ENCODE peak calls at places on chromosomes 12 and 14, in six cellular contexts. I is heart right ventricle, C is cardiac muscle cell, V is left lung, J is ascending aorta, F is HCT116. K is an unnamed sample.

GRCh38 chr12:46555379-46555778 is 182.8 kb upstream of the SLC38A2 start:
- DNase-seq in C (peak), F (no peak), J (no peak), I (no peak), V (no peak), K (no peak)

GRCh38 chr12:72035625-72036024 is 97.0 kb downstream of the TPH2 start:
- DNase-seq in F (no peak), I (no peak), V (no peak), C (no peak), J (no peak), K (no peak)

GRCh38 chr14:74658535-74659130 is 46.6 kb upstream of the LTBP2 start:
- DNase-seq in C (peak), F (no peak), V (no peak), J (no peak), I (no peak), K (no peak)

GRCh38 chr12:48824112-48824511 is 5.8 kb downstream of the CACNB3 start:
- DNase-seq in C (no peak), J (no peak), I (no peak), V (peak), F (no peak), K (no peak)

GRCh38 chr12:52632656-52633055 is 14.3 kb upstream of the KRT73 start:
- DNase-seq in I (no peak), F (no peak), J (no peak), V (no peak), C (no peak), K (no peak)

GRCh38 chr14:64569108-64570045 is 19.6 kb downstream of the PPP1R36 start:
- DNase-seq in I (peak), C (peak), V (no peak), J (peak), F (peak), K (no peak)

GRCh38 chr12:90938451-90938850 is 16.5 kb downstream of the CCER1 start:
- DNase-seq in I (no peak), F (no peak), J (no peak), C (peak), V (no peak), K (no peak)

GRCh38 chr12:42474391-42474790 is 115.2 kb downstream of the PRICKLE1 start:
- DNase-seq in I (no peak), F (peak), J (no peak), C (peak), V (no peak), K (no peak)

GRCh38 chr12:115599251-115599811 is 678.2 kb downstream of the MED13L start:
- DNase-seq in F (no peak), V (no peak), I (peak), C (peak), J (no peak), K (no peak)

GRCh38 chr12:103877934-103878510 is 37.0 kb upstream of the NT5DC3 start:
- DNase-seq in J (no peak), V (no peak), C (peak), I (peak), F (peak), K (peak)

GRCh38 chr12:47438175-47438574 is 267.7 kb downstream of the RPAP3 start:
- DNase-seq in F (no peak), C (no peak), V (no peak), J (no peak), I (no peak), K (no peak)

GRCh38 chr12:32369202-32369601 is 30.2 kb upstream of the FGD4 start:
- DNase-seq in F (no peak), J (no peak), C (no peak), I (no peak), V (no peak), K (no peak)

GRCh38 chr12:6941267-6941666 is 2.3 kb upstream of the RNU7-1 start:
- DNase-seq in F (no peak), V (peak), I (no peak), C (no peak), J (no peak), K (no peak)

GRCh38 chr14:88592016-88592415 is 29.2 kb downstream of the ZC3H14 start:
- DNase-seq in I (no peak), J (no peak), F (no peak), C (no peak), V (no peak), K (no peak)

GRCh38 chr14:94612580-94613554 is 676 bp downstream of the SERPINA3 start:
- DNase-seq in F (no peak), I (no peak), J (no peak), C (peak), V (no peak), K (no peak)

GRCh38 chr14:78848234-78848820 is 678.2 kb downstream of the NRXN3 start:
- DNase-seq in J (no peak), F (peak), V (no peak), I (no peak), C (peak), K (peak)

GRCh38 chr12:92369643-92370042 is 224.0 kb upstream of the BTG1 start:
- DNase-seq in J (no peak), C (no peak), I (no peak), V (no peak), F (no peak), K (no peak)

GRCh38 chr12:77058740-77059139 is 6.6 kb downstream of the E2F7 start:
- DNase-seq in V (no peak), C (no peak), J (no peak), I (no peak), F (no peak), K (no peak)

GRCh38 chr12:18496156-18496555 is 234.8 kb downstream of the PIK3C2G start:
- DNase-seq in I (no peak), V (no peak), C (peak), J (no peak), F (no peak), K (no peak)

GRCh38 chr14:51653096-51653814 is 1.5 kb downstream of the FRMD6 start:
- DNase-seq in F (no peak), C (peak), I (peak), V (no peak), J (no peak), K (peak)

GRCh38 chr14:69398818-69399210 is 322 bp downstream of the SLC39A9 start:
- DNase-seq in J (no peak), I (no peak), V (no peak), C (no peak), F (no peak), K (no peak)

GRCh38 chr12:110563702-110564470 is 19.2 kb downstream of the PPTC7 start:
- DNase-seq in F (no peak), I (no peak), C (peak), V (no peak), J (no peak), K (no peak)

GRCh38 chr14:95272057-95272456 is 47.7 kb downstream of the CLMN start:
- DNase-seq in I (no peak), V (no peak), J (no peak), F (no peak), C (no peak), K (no peak)

GRCh38 chr12:101698782-101699347 is 1.4 kb downstream of the CHPT1 start:
- DNase-seq in F (no peak), J (no peak), I (no peak), V (no peak), C (peak), K (no peak)

GRCh38 chr12:120101617-120102016 is 14.9 kb downstream of the RAB35 start:
- DNase-seq in I (no peak), V (no peak), C (no peak), J (no peak), F (no peak), K (no peak)

GRCh38 chr12:26198742-26199141 is 3.4 kb downstream of the SSPN start:
- DNase-seq in I (peak), V (no peak), C (peak), J (peak), F (no peak), K (no peak)

GRCh38 chr12:95605087-95605486 is 53.8 kb upstream of the USP44 start:
- DNase-seq in V (no peak), F (no peak), J (no peak), I (no peak), C (no peak), K (no peak)

GRCh38 chr12:84070311-84070710 is 842.3 kb downstream of the SLC6A15 start:
- DNase-seq in C (peak), J (peak), V (no peak), I (no peak), F (no peak), K (no peak)

GRCh38 chr12:84807249-84807648 is 105.3 kb downstream of the SLC6A15 start:
- DNase-seq in J (no peak), I (no peak), V (no peak), F (no peak), C (no peak), K (no peak)

DNA sequence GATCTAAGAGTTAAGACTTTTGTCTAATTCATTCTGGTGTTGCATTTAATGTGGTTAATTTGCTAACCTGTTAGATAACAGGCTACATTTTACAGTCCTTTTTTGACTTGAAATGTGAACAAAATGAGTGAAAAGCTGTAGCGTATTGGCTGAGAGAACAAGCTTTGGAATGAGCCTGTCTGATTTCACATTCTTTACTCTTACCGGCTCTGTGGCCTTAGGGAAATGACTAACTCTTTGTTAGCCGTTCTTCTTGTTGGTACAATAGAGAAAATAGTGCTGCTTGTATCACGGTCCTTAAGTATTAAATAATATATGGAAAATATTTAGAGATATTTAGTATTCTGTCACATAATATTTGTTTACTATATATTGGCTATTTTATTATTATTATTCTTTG is 1.9 kb downstream of the MNAT1 start:
- DNase-seq in J (no peak), V (no peak), I (no peak), C (peak), F (no peak), K (no peak)
- H3K4me3 ChIP-seq in J (no peak), V (no peak), I (no peak), C (peak), F (no peak), K (no peak)

DNA sequence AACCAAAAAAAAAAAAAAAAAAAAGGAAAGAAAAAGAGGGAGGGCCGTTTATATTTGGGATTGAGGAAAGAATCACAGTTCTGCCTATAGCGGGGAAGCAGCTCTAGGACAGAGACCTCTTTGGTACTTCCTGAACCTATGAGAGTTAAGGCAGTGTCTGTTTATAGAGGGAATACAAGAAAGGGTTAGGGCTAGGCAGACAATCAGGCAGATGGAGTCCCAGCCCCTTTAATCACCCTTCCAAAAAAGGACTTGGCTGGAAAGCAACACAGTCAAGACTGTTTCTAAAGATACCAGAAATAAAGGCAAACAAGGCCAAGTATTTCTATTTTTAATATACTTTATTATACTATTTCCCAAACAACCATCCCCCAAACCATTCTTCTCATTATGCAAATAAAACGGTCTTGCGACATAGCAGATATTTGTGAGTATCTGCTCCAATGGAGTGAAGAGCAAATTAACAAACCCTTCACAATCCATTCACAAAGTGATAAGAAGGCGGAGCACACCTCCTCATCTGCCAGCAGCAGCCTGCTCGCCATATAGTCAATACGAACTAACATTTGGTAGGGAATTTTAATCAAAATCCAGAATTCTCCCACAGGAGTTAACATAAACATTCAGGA is 679 bp upstream of the GRIP1 start:
- DNase-seq in J (no peak), I (no peak), V (no peak), F (no peak), C (no peak), K (no peak)
- H3K4me3 ChIP-seq in J (no peak), I (peak), V (no peak), F (no peak), C (no peak), K (no peak)

DNA sequence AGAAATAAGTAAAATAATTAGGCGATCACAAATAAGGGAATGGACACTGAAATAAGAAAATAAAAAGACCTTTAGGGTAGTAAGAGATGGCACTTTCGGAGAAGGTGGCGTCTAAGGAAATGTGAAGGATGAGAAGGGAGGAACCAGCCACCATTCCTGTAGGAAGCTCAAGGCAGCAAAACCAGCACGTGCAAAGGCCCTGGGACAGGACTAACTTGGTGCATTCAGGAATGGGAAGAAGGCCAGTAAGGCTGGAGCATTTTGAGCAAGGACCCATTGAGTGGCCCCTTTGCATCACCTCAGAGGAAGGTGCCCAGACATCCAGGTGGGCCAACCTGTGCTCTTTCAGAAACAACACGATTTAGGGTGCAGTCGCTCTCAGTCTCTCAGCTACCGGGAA is 738 bp upstream of the VPS37B start:
- DNase-seq in J (no peak), I (no peak), V (no peak), C (no peak), F (no peak), K (no peak)
- H3K4me3 ChIP-seq in J (no peak), I (no peak), V (no peak), C (no peak), F (peak), K (no peak)

DNA sequence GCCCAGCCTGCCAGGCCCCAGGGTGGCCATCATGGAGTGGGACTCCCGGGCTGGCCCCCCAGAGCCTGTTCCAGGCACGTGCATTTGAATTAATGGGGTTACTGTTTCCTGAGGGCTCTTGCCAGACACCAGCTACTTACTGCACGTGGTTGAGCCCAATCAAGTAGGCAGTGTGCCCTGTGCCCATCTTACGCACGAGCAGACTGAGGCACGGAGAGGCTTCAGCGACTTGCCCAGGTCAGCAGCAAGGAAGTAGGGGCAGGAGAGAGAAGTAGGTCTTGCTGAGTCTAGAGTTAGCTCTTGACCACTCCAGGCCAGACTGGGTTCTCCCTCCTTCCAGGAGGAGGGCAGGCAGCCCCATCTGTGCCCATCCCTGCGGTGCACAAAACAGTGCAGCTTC is 67.7 kb downstream of the DIO3 start:
- DNase-seq in J (no peak), V (no peak), I (no peak), C (no peak), F (no peak), K (no peak)
- H3K4me3 ChIP-seq in J (peak), V (no peak), I (no peak), C (no peak), F (no peak), K (no peak)

GRCh38 chr14:54856152-54856551 is 46.5 kb downstream of the GCH1 start:
- DNase-seq in F (no peak), C (no peak), I (no peak), J (no peak), V (no peak), K (no peak)

GRCh38 chr14:54857830-54858269 is 44.8 kb downstream of the GCH1 start:
- DNase-seq in F (no peak), V (no peak), C (peak), I (no peak), J (no peak), K (no peak)

GRCh38 chr14:54852215-54852614 is 50.4 kb downstream of the GCH1 start:
- DNase-seq in J (no peak), V (no peak), I (no peak), C (no peak), F (no peak), K (no peak)

GRCh38 chr14:54848910-54849309 is 53.7 kb downstream of the GCH1 start:
- DNase-seq in C (no peak), J (no peak), F (no peak), I (no peak), V (no peak), K (no peak)

DNA sequence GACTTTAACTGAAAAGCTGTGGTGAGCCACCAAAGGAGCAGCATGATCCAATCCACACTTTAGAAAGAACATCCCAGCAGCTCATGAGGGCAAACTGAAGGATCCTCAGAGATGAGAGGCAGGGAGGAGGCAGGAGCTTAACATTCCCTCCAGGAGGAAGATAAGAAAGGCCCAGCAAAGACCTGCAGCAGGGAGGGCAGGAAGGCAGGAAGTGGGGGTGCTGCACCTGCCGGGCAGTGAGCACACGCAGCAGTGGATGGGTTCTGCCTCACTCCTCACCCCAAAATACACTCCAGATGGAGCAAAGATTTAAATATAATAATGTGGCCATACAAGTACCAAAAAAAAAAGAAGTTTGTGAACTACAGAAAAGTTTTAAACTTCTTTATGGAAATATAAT is 48.4 kb downstream of the GCH1 start:
- DNase-seq in C (no peak), I (no peak), V (no peak), J (no peak), F (no peak), K (no peak)
- H3K4me3 ChIP-seq in C (no peak), I (no peak), V (no peak), J (no peak), F (no peak), K (no peak)

GRCh38 chr12:40831916-40832315 is 139.7 kb downstream of the CNTN1 start:
- DNase-seq in F (no peak), I (no peak), C (no peak), V (no peak), J (no peak), K (no peak)
- H3K4me3 ChIP-seq in F (no peak), I (no peak), C (no peak), V (no peak), J (no peak), K (no peak)

GRCh38 chr14:99531221-99532096 is 50.2 kb downstream of the CCNK start:
- DNase-seq in I (no peak), C (peak), F (no peak), J (no peak), V (no peak), K (no peak)
- H3K4me3 ChIP-seq in I (no peak), C (no peak), F (no peak), J (no peak), V (no peak), K (no peak)

DNA sequence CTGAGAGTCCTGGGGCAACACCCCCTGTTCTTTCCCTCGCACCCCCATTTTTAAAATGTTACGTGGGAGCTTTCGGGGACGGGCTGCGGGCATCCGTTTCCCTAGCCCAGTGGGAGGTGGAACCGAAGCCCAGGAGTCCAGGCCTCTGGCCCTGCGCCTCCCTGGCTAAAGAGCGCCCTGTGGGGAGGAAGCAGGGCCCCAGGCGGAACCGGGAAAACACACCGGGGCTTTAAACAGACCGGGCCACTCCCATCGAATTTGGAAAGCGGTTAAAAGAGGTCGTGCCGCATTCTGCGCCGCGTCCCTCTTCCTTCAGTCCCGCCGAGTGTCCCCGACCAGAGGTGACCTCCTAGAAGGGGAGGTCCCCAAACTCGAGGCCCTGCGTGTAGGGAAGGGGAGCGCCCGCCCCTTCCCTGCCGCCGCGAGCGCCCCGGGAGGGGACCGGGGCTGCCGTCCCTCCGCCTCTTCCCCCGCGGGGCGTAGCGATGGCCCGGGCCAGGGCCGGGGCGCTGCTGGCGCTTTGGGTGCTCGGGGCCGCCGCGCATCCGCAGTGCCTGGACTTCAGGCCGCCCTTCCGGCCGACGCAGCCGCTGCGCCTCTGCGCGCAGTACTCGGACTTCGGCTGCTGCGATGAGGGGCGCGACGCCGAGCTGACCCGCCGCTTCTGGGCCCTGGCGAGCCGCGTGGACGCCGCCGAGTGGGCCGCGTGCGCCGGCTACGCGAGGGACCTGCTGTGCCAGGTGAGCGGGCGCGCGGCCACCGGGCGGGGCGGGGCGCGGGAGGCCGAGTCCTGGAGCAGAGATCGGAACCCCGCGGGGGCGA is at the start of gene HHIPL1:
- DNase-seq in I (peak), J (no peak), V (no peak), F (no peak), C (peak), K (no peak)
- H3K4me3 ChIP-seq in I (peak), J (peak), V (peak), F (no peak), C (peak), K (no peak)

GRCh38 chr12:89245090-89245489 is 107.2 kb downstream of the DUSP6 start:
- DNase-seq in I (no peak), F (no peak), C (peak), J (no peak), V (no peak), K (peak)
- H3K4me3 ChIP-seq in I (no peak), F (no peak), C (no peak), J (no peak), V (no peak), K (peak)

K was measured in Jurkat, Clone E6-1.